ENCODE peak calls at places on chromosomes 6 and 20, in five cellular contexts. P is heart right ventricle, J is left ventricle myocardium inferior, L is bronchial epithelial cell, M is tibial artery. D is an unnamed sample.

GRCh38 chr6:169837529-169838250 is 86.3 kb downstream of the ERMARD start:
- DNase-seq in P (no peak), J (no peak), L (no peak), M (no peak), D (no peak)

GRCh38 chr6:109076421-109076820 is 18.2 kb downstream of the SESN1 start:
- DNase-seq in P (no peak), J (no peak), L (no peak), M (no peak), D (no peak)

GRCh38 chr6:28758046-28758817 is 165.6 kb downstream of the TRIM27 start:
- DNase-seq in P (no peak), J (no peak), L (peak), M (no peak), D (peak)

GRCh38 chr20:45998337-45998736 is 10.4 kb upstream of the MMP9 start:
- DNase-seq in P (no peak), J (no peak), L (no peak), M (no peak), D (no peak)

GRCh38 chr6:111503194-111503593 is 20.2 kb upstream of the REV3L start:
- DNase-seq in P (no peak), J (no peak), L (no peak), M (no peak), D (no peak)

GRCh38 chr6:89357390-89357789 is 4.9 kb upstream of the UBE2J1 start:
- DNase-seq in P (no peak), J (no peak), L (no peak), M (no peak), D (peak)

GRCh38 chr20:46803446-46804020 is 91.1 kb upstream of the EYA2 start:
- DNase-seq in P (no peak), J (no peak), L (no peak), M (peak), D (no peak)

GRCh38 chr20:50348118-50348517 is 157.5 kb downstream of the CEBPB start:
- DNase-seq in P (no peak), J (peak), L (no peak), M (peak), D (no peak)

DNA sequence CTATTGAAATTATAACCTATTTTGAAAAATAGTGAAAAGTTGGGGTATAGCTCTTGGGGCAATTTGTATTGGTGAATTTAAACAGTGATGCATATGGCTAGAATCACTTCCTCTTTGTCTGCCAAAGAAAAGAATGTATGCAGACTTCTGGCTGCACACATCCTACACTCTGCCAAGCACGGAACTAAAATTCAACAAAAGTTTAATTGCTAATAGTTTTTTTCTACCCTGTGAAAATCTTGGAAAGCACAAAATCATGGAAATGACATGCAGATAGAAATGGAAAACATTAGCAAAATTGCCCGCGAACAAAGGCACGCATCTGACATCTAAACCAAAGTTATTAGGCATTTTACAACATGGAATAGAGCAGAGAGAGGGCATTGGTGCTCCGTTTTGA is 106.4 kb upstream of the PDE10A start:
- DNase-seq in P (no peak), J (no peak), L (no peak), M (no peak), D (no peak)
- H3K4me3 ChIP-seq in P (no peak), J (no peak), L (no peak), M (no peak), D (no peak)

GRCh38 chr6:117906905-117907599 is at the start of gene SLC35F1:
- DNase-seq in P (peak), J (peak), L (no peak), M (no peak), D (no peak)
- H3K4me3 ChIP-seq in P (peak), J (peak), L (peak), M (peak), D (no peak)

DNA sequence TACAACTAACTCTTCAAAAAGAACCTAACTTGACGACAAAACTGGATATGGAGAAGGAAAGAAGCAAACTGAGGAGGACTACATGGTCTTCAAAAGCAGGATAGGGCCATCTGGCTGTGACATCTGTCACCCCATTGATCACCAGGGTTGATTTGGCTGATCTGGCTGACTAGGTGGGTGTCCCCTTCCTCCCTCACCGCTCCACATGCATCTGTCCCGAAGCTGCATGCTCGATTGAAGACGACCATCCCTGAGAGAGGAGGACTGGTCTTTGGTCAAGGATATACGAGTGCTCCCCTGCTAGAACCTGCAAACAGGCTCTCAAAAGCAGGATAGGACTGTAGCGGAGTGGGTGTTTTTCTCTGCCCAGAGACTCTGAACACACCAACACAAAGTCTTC is 21.7 kb downstream of the CPNE1 start:
- DNase-seq in P (no peak), J (no peak), L (no peak), M (no peak), D (no peak)
- H3K4me3 ChIP-seq in P (no peak), J (no peak), L (no peak), M (no peak), D (no peak)

GRCh38 chr20:62972270-62973032 is 19.9 kb downstream of the SLC17A9 start:
- DNase-seq in P (peak), J (peak), L (peak), M (peak), D (peak)
- H3K4me3 ChIP-seq in P (peak), J (peak), L (no peak), M (peak), D (no peak)

GRCh38 chr6:155420492-155420891 is 35.1 kb downstream of the NOX3 start:
- DNase-seq in P (no peak), J (no peak), L (no peak), M (no peak), D (no peak)
- H3K4me3 ChIP-seq in P (no peak), J (no peak), L (no peak), M (no peak), D (no peak)

DNA sequence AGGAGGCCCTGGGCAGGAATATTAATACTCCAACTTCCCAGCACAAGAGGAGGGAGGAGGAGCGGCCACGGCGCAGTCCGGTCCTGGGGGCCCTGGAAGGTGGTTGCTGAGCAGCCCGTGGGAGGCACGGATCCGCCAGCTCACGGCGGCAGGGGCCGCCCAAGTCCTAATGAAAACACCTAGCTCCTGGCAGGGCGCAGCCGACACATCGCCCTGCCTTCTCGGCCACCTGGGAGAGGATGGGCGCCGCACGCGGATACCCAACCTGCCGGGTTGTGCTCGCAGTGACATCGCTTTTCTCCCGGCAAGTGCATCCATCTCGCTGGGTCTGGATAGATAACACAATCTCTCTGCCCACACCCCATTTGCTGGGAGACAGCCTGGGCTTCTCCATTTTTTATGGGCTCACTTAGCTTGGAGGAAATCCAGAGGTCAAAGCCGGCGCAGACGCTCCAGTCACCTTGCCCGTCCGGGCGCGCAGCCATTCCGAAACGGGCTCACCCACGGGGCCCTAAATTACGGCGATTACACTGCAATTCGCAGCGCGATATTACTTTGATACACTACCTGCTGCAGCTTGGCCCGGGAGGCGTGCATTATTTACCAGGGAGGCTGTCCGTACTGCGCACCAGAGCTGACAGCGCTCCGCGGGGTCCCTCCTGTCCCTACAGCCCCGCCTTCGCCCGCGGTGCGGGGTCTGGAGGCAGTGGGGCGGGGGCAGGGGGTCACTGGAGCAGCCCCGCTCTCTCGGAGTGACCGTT is 36.2 kb upstream of the CCDC167 start:
- DNase-seq in P (no peak), J (no peak), L (no peak), M (no peak), D (no peak)
- H3K4me3 ChIP-seq in P (peak), J (peak), L (no peak), M (no peak), D (no peak)

GRCh38 chr6:133207754-133208153 is 33.4 kb upstream of the EYA4 start:
- DNase-seq in P (no peak), J (no peak), L (no peak), M (no peak), D (no peak)
- H3K4me3 ChIP-seq in P (no peak), J (no peak), L (no peak), M (no peak), D (no peak)

DNA sequence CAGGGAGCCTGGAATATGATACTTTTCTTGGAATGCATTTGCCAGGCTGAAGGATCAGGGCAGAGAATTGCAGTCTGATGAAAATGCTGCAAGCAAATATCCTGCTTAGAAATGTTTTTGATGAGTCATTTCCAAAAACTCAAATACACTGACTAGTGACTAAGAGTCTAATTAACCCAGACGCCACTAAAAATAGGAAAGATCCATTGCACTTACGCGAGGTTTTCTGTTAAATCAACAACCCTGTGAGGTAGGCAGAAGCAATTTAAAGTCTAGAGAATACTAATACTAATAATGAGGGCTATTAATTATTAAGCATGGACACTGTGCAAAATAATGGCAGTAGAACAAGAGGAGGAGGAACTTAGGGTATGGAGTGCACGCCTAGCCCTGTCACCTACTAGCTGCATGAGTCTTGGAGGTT is 130.1 kb upstream of the DOK5 start:
- DNase-seq in P (no peak), J (no peak), L (peak), M (no peak), D (no peak)
- H3K4me3 ChIP-seq in P (no peak), J (no peak), L (no peak), M (no peak), D (no peak)

GRCh38 chr20:31774408-31774807 is 35.3 kb downstream of the TPX2 start:
- DNase-seq in P (no peak), J (no peak), L (no peak), M (no peak), D (no peak)

GRCh38 chr20:31769681-31770080 is 30.6 kb downstream of the TPX2 start:
- DNase-seq in P (no peak), J (no peak), L (no peak), M (no peak), D (no peak)

GRCh38 chr20:31764641-31765305 is 25.7 kb downstream of the TPX2 start:
- DNase-seq in P (no peak), J (no peak), L (no peak), M (no peak), D (no peak)

GRCh38 chr20:31767805-31768204 is 28.7 kb downstream of the TPX2 start:
- DNase-seq in P (no peak), J (no peak), L (no peak), M (no peak), D (no peak)

DNA sequence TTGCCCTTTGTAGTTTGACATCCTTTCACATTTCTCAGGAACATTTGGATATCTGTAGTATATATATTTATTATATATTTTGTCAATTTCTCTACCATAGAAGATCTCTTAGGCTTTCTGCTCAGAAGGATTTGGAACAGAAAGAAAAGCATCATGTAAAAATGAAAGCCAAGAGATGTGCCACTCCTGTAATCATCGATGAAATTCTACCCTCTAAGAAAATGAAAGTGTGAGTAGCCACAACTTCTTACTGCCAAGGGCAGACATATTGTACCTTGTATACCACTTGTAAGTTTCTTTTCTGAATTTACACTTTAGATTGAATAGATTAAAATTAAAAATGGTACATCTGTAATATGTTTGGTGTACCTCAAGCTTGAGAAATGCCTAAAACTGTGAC is 31.2 kb downstream of the TPX2 start:
- DNase-seq in P (no peak), J (no peak), L (no peak), M (no peak), D (no peak)
- H3K4me3 ChIP-seq in P (no peak), J (no peak), L (no peak), M (no peak), D (no peak)

GRCh38 chr20:43188861-43189613 is 669 bp downstream of the PTPRT start:
- DNase-seq in P (no peak), J (no peak), L (no peak), M (no peak), D (no peak)

GRCh38 chr20:43191143-43191542 is 1.4 kb upstream of the PTPRT start:
- DNase-seq in P (no peak), J (no peak), L (no peak), M (no peak), D (no peak)

GRCh38 chr20:43188234-43188653 is 1.5 kb downstream of the PTPRT start:
- DNase-seq in P (no peak), J (no peak), L (no peak), M (no peak), D (no peak)

GRCh38 chr20:43190332-43190953 is 737 bp upstream of the PTPRT start:
- DNase-seq in P (no peak), J (no peak), L (no peak), M (no peak), D (no peak)

GRCh38 chr20:43189614-43190331 is at the start of gene PTPRT:
- DNase-seq in P (no peak), J (no peak), L (no peak), M (no peak), D (no peak)
- H3K4me3 ChIP-seq in P (peak), J (peak), L (no peak), M (no peak), D (no peak)

D was measured in Jurkat, Clone E6-1.